ENCODE peak calls at places on chromosomes 4 and X, in seven cellular contexts. O, F, Y, L, M, J and A are unnamed samples.

GRCh38 chrX:21661316-21661715 is 3.2 kb upstream of the KLHL34 start:
- DNase-seq in O (no peak), F (no peak), Y (peak; percentile 13), L (no peak), M (no peak), J (no peak), A (no peak)

GRCh38 chr4:138256608-138257007 is 14.5 kb upstream of the SLC7A11 start:
- DNase-seq in O (no peak), F (no peak), Y (no peak), L (no peak), M (no peak), J (no peak), A (no peak)

GRCh38 chr4:163344147-163345050 is 707 bp downstream of the NPY5R start:
- DNase-seq in O (no peak), F (no peak), Y (no peak), L (no peak), M (no peak), J (no peak), A (no peak)

GRCh38 chrX:10156199-10157031 is at the start of gene CLCN4:
- DNase-seq in O (no peak), F (no peak), Y (peak; percentile 74), L (peak; percentile 70), M (no peak), J (peak; percentile 52), A (no peak)

GRCh38 chr4:5823542-5824211 is 69.2 kb downstream of the CRMP1 start:
- DNase-seq in O (no peak), F (no peak), Y (no peak), L (no peak), M (no peak), J (no peak), A (no peak)

GRCh38 chrX:137424679-137425078 is 141.2 kb upstream of the ZIC3 start:
- DNase-seq in O (no peak), F (no peak), Y (no peak), L (no peak), M (no peak), J (no peak), A (no peak)

GRCh38 chr4:180710643-180711337 is 1532.4 kb upstream of the TENM3 start:
- DNase-seq in O (no peak), F (no peak), Y (no peak), L (no peak), M (no peak), J (no peak), A (no peak)

GRCh38 chr4:26860922-26861433 is 337 bp downstream of the STIM2 start:
- DNase-seq in O (peak; percentile 70), F (peak; percentile 47), Y (peak; percentile 64), L (peak; percentile 18), M (peak; percentile 38), J (peak; percentile 47), A (peak; percentile 45)

GRCh38 chrX:100748133-100748532 is 16.2 kb upstream of the SYTL4 start:
- DNase-seq in O (peak; percentile 61), F (no peak), Y (no peak), L (peak; percentile 42), M (no peak), J (no peak), A (no peak)

GRCh38 chr4:76214269-76214628 is 625 bp upstream of the SCARB2 start:
- DNase-seq in O (no peak), F (no peak), Y (no peak), L (no peak), M (no peak), J (peak; percentile 66), A (peak; percentile 50)

GRCh38 chr4:176276710-176277109 is 7.7 kb upstream of the ASB5 start:
- DNase-seq in O (no peak), F (no peak), Y (no peak), L (no peak), M (no peak), J (no peak), A (no peak)

GRCh38 chrX:17613979-17614572 is 123.2 kb upstream of the SCML1 start:
- DNase-seq in O (peak; percentile 54), F (peak; percentile 45), Y (no peak), L (no peak), M (no peak), J (no peak), A (no peak)

GRCh38 chrX:129654652-129655546 is at the start of gene APLN:
- DNase-seq in O (peak; percentile 54), F (peak; percentile 26), Y (peak; percentile 70), L (no peak), M (no peak), J (no peak), A (no peak)

GRCh38 chr4:184811484-184812180 is 14.1 kb downstream of the ACSL1 start:
- DNase-seq in O (no peak), F (no peak), Y (peak; percentile 85), L (no peak), M (no peak), J (no peak), A (peak; percentile 62)

GRCh38 chr4:110005461-110006056 is 92.9 kb downstream of the EGF start:
- DNase-seq in O (peak; percentile 66), F (peak; percentile 23), Y (peak; percentile 60), L (peak; percentile 60), M (no peak), J (no peak), A (peak; percentile 91)

GRCh38 chr4:115187136-115187535 is 73.7 kb upstream of the NDST4 start:
- DNase-seq in O (no peak), F (no peak), Y (no peak), L (no peak), M (no peak), J (no peak), A (no peak)

GRCh38 chrX:124045109-124045508 is 83.6 kb downstream of the STAG2 start:
- DNase-seq in O (no peak), F (no peak), Y (no peak), L (no peak), M (no peak), J (no peak), A (no peak)

GRCh38 chr4:134024251-134024650 is 177.3 kb downstream of the PABPC4L start:
- DNase-seq in O (peak; percentile 54), F (no peak), Y (peak; percentile 16), L (peak; percentile 44), M (no peak), J (no peak), A (peak; percentile 29)

GRCh38 chr4:148405161-148405893 is 36.9 kb downstream of the NR3C2 start:
- DNase-seq in O (no peak), F (no peak), Y (no peak), L (no peak), M (no peak), J (no peak), A (no peak)

GRCh38 chrX:15336023-15336413 is 695 bp upstream of the PIGA start:
- DNase-seq in O (peak; percentile 56), F (no peak), Y (no peak), L (peak; percentile 59), M (peak; percentile 32), J (peak; percentile 16), A (no peak)

GRCh38 chrX:101999644-102000539 is 68.1 kb upstream of the ZMAT1 start:
- DNase-seq in O (peak; percentile 1), F (no peak), Y (no peak), L (no peak), M (no peak), J (no peak), A (no peak)

GRCh38 chr4:73257242-73257994 is 1.2 kb downstream of the ANKRD17 start:
- DNase-seq in O (peak; percentile 87), F (peak; percentile 57), Y (peak; percentile 96), L (peak; percentile 59), M (peak; percentile 49), J (peak; percentile 85), A (peak; percentile 88)

GRCh38 chrX:22968494-22968893 is 31.3 kb upstream of the DDX53 start:
- DNase-seq in O (no peak), F (no peak), Y (no peak), L (no peak), M (no peak), J (no peak), A (no peak)

GRCh38 chr4:175453456-175453855 is 358.6 kb downstream of the GPM6A start:
- DNase-seq in O (peak; percentile 36), F (no peak), Y (no peak), L (peak; percentile 15), M (no peak), J (no peak), A (no peak)

GRCh38 chrX:51461053-51462050 is 35.0 kb downstream of the NUDT11 start:
- DNase-seq in O (peak; percentile 33), F (no peak), Y (peak; percentile 51), L (peak; percentile 14), M (no peak), J (no peak), A (peak; percentile 46)

GRCh38 chrX:102959471-102959870 is 22.4 kb downstream of the RAB40AL start:
- DNase-seq in O (peak; percentile 97), F (no peak), Y (peak; percentile 29), L (peak; percentile 0), M (no peak), J (no peak), A (no peak)